ENCODE peak calls at places on chromosomes 7 and 10, in six cellular contexts. O, Y, C, A, M and W are unnamed samples.
A peak's percentile ranks its signal among the peaks of the same experiment; 100 is the strongest.

GRCh38 chr7:95267754-95268153 is 56.6 kb downstream of the PON1 start:
- DNase-seq in Y (no peak), M (no peak), A (no peak), C (no peak), O (no peak), W (no peak)

GRCh38 chr7:129376076-129376777 is 58.0 kb upstream of the STRIP2 start:
- DNase-seq in O (peak; percentile 31), A (no peak), Y (peak; percentile 69), C (peak; percentile 30), M (peak; percentile 46), W (peak; percentile 64)

GRCh38 chr7:51949726-51950644 is 633.4 kb upstream of the COBL start:
- DNase-seq in Y (no peak), O (no peak), A (no peak), M (no peak), C (no peak), W (no peak)

GRCh38 chr10:114996542-114996941 is 58.5 kb downstream of the TRUB1 start:
- DNase-seq in C (no peak), A (no peak), O (no peak), M (no peak), Y (no peak), W (no peak)

GRCh38 chr10:74417397-74417796 is 266.4 kb downstream of the ADK start:
- DNase-seq in M (no peak), O (no peak), Y (no peak), C (no peak), A (no peak), W (no peak)

GRCh38 chr10:6755891-6756460 is 175.9 kb upstream of the PRKCQ start:
- DNase-seq in C (no peak), Y (peak; percentile 15), M (no peak), O (no peak), A (no peak), W (no peak)

GRCh38 chr10:118800920-118801319 is 46.1 kb upstream of the CACUL1 start:
- DNase-seq in C (no peak), M (peak; percentile 32), O (peak; percentile 19), A (no peak), Y (peak; percentile 35), W (peak; percentile 55)

GRCh38 chr7:47724335-47724982 is 142.5 kb upstream of the TNS3 start:
- DNase-seq in M (no peak), Y (no peak), C (no peak), O (peak; percentile 65), A (no peak), W (peak; percentile 9)

GRCh38 chr10:106513328-106513727 is 651.2 kb downstream of the SORCS1 start:
- DNase-seq in A (no peak), O (peak; percentile 28), Y (no peak), C (no peak), M (no peak), W (peak; percentile 31)

GRCh38 chr10:28470873-28471704 is 61.8 kb upstream of the WAC start:
- DNase-seq in Y (no peak), C (no peak), O (no peak), A (no peak), M (no peak), W (no peak)

GRCh38 chr10:124222298-124223000 is 129.1 kb upstream of the CHST15 start:
- DNase-seq in Y (peak; percentile 37), C (no peak), M (no peak), O (no peak), A (no peak), W (no peak)

GRCh38 chr7:142749218-142749993 is at the start of gene PRSS1:
- DNase-seq in M (no peak), O (no peak), C (no peak), A (no peak), Y (no peak), W (no peak)

GRCh38 chr7:155665957-155666287 is 21.5 kb downstream of the RBM33 start:
- DNase-seq in Y (no peak), A (no peak), M (no peak), O (peak; percentile 80), C (no peak), W (peak; percentile 77)

GRCh38 chr10:79980711-79981110 is 31.8 kb upstream of the SFTPD start:
- DNase-seq in Y (no peak), C (no peak), A (no peak), M (no peak), O (no peak), W (no peak)

GRCh38 chr10:34102237-34102673 is 712.8 kb downstream of the PARD3 start:
- DNase-seq in A (no peak), C (no peak), O (peak; percentile 81), Y (peak; percentile 35), M (no peak), W (no peak)